ENCODE peak calls at places on chromosomes 4 and X, in four cellular contexts. F, I, U and X are unnamed samples.

GRCh38 chr4:88600129-88600849 is 8.0 kb downstream of the HERC3 start:
- DNase-seq in F (no peak), I (no peak), U (no peak), X (no peak)

GRCh38 chr4:54403700-54404453 is 174.8 kb downstream of the PDGFRA start:
- DNase-seq in F (no peak), I (no peak), U (no peak), X (no peak)

GRCh38 chr4:152945639-152946038 is 9.5 kb downstream of the FHDC1 start:
- DNase-seq in F (no peak), I (no peak), U (no peak), X (no peak)

GRCh38 chr4:38610844-38611550 is 53.0 kb upstream of the KLF3 start:
- DNase-seq in F (no peak), I (no peak), U (no peak), X (no peak)

GRCh38 chr4:13645075-13645474 is 17.6 kb upstream of the BOD1L1 start:
- DNase-seq in F (no peak), I (no peak), U (no peak), X (no peak)

GRCh38 chrX:13647709-13648212 is 5.2 kb upstream of the TCEANC start:
- DNase-seq in F (peak), I (peak), U (no peak), X (peak)

GRCh38 chrX:133215017-133215416 is 3.1 kb downstream of the TFDP3 start:
- DNase-seq in F (no peak), I (no peak), U (no peak), X (no peak)

GRCh38 chr4:13920901-13921300 is 293.4 kb upstream of the BOD1L1 start:
- DNase-seq in F (no peak), I (no peak), U (no peak), X (peak)

GRCh38 chr4:1009647-1010521 is 1.5 kb upstream of the FGFRL1 start:
- DNase-seq in F (peak), I (peak), U (no peak), X (no peak)

GRCh38 chr4:189364032-189364449 is 576.6 kb upstream of the FRG1 start:
- DNase-seq in F (no peak), I (no peak), U (no peak), X (no peak)

GRCh38 chrX:41389311-41389888 is 55.4 kb downstream of the DDX3X start:
- DNase-seq in F (no peak), I (no peak), U (no peak), X (no peak)

GRCh38 chrX:16836371-16836770 is 33.8 kb downstream of the RBBP7 start:
- DNase-seq in F (no peak), I (no peak), U (no peak), X (peak)

GRCh38 chr4:168550071-168550766 is 53.4 kb downstream of the PALLD start:
- DNase-seq in F (no peak), I (no peak), U (no peak), X (no peak)

GRCh38 chr4:15469402-15470148 is at the start of gene CC2D2A:
- DNase-seq in F (no peak), I (no peak), U (no peak), X (no peak)

GRCh38 chr4:48017108-48017527 is 546 bp downstream of the NIPAL1 start:
- DNase-seq in F (no peak), I (no peak), U (peak), X (peak)

GRCh38 chr4:147941373-147941772 is 209.5 kb downstream of the ARHGAP10 start:
- DNase-seq in F (no peak), I (no peak), U (no peak), X (no peak)

GRCh38 chr4:4914059-4914820 is 54.8 kb downstream of the MSX1 start:
- DNase-seq in F (no peak), I (no peak), U (no peak), X (no peak)

DNA sequence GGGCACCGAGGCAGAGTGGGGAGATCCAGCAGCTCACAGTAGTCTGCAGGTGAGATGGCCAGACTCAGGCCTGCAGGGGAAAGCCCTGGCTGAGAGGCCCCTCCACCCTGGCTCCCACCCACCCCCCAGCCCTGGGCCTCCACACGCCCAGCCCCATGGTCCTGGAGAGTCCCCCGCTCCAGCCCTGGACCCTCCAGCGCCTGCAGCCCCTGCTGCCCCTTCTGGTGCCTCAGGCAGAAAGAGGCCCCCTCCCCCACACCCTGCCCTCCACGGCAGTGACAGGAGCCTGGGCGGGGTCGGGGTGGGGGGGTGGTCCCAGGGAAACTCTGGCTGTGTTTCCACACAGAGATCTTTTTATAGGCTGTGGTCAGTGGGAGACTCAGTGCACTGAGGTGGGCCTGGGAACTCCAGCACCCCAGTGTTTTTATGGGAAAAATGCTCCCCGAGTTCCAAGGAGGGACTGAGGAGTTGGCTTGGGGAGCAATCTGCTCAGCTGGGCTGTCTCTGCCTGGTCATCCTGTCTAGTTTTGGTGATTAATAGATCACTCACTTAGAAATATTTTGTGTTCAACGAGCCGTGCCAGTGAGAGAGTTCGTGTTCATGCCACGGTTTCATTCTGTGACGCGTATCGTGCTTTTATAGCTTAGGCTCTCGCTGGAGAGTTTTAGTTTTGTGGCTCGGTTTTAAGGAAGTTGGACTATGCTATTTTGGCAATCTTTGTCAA is 53.1 kb upstream of the HGFAC start:
- DNase-seq in F (no peak), I (peak), U (no peak), X (peak)
- H3K27ac ChIP-seq in F (no peak), I (peak), U (peak), X (peak)

DNA sequence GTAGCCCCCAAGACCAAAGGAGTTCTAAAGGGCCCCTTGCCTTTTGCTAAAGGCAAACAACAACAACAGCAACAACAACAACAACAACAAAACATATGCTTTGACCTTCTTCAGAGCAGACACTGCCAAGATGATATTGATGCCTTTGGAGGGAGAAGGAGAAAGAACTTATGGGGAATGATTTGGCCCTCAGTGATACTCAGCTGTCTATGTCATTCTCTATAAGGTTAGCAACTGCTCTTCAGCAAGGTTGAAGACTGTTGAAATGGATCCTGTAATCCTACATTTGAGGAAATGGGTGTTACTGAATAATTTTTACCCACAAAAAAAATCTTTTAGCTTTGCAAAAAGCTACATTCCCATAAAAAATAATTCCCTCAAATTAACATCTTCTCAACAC is 72.5 kb downstream of the PRPS1 start:
- DNase-seq in F (no peak), I (no peak), U (no peak), X (no peak)
- H3K27ac ChIP-seq in F (no peak), I (peak), U (no peak), X (no peak)

GRCh38 chr4:108783666-108784463 is 21.0 kb upstream of the ETNPPL start:
- DNase-seq in F (no peak), I (no peak), U (no peak), X (no peak)

GRCh38 chr4:108787724-108788123 is 24.9 kb upstream of the ETNPPL start:
- DNase-seq in F (no peak), I (no peak), U (no peak), X (no peak)

GRCh38 chr4:108786351-108786750 is 23.5 kb upstream of the ETNPPL start:
- DNase-seq in F (no peak), I (no peak), U (no peak), X (no peak)

GRCh38 chr4:108788731-108789130 is 25.9 kb upstream of the ETNPPL start:
- DNase-seq in F (no peak), I (no peak), U (no peak), X (no peak)

GRCh38 chr4:108787106-108787505 is 24.3 kb upstream of the ETNPPL start:
- DNase-seq in F (no peak), I (no peak), U (no peak), X (no peak)
- H3K27ac ChIP-seq in F (no peak), I (no peak), U (no peak), X (no peak)

GRCh38 chr4:98462487-98462886 is 195.9 kb downstream of the TSPAN5 start:
- DNase-seq in F (no peak), I (no peak), U (no peak), X (no peak)
- H3K27ac ChIP-seq in F (no peak), I (no peak), U (no peak), X (no peak)

DNA sequence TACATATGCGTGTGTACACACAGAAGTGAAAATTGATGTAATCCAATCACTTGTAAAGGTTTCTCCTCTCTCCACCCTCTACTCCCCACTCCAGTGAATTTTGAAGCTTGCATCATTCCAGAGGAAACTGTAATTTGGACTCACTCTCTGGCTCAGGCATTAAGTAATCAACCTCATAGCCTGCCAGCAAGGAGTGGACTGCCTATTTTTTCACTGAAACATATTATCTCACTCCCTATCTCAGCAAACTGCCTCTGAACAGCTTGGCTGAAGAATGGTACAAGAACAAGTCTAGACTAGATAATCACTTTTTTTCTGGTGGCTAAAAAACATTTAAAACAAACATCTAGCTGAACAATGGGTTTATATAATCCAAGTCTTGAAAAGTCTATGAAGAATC is 124.2 kb downstream of the C4orf51 start:
- DNase-seq in F (no peak), I (no peak), U (no peak), X (peak)
- H3K27ac ChIP-seq in F (no peak), I (peak), U (no peak), X (peak)

GRCh38 chr4:113684534-113685091 is 76.9 kb downstream of the CAMK2D start:
- DNase-seq in F (no peak), I (peak), U (no peak), X (peak)
- H3K27ac ChIP-seq in F (no peak), I (peak), U (no peak), X (no peak)